ENCODE peak calls at places on chromosomes 3 and 15, in nine cellular contexts. S is activated CD4-positive, alpha-beta T cell treated with anti-CD3 and anti-CD28 coated beads for 48 hours; R is T-cell; I is activated T-cell treated with anti-CD3 and anti-CD28 coated beads, Interleukin-2, amount 50 U/mL, for 4 hours; Z is astrocyte of the spinal cord; A is GM04504; B is substantia nigra; X is gastrocnemius medialis; N is colonic mucosa. E is an unnamed sample.

GRCh38 chr3:13325092-13325491 is 95.0 kb downstream of the NUP210 start:
- DNase-seq in S (no peak), R (no peak), I (no peak), Z (no peak), A (no peak), B (no peak), X (no peak), N (no peak), E (no peak)

GRCh38 chr3:49120096-49120437 is 556 bp downstream of the USP19 start:
- DNase-seq in S (peak), R (peak), I (no peak), Z (no peak), A (no peak), B (no peak), X (no peak), N (no peak), E (no peak)

GRCh38 chr15:78061963-78062427 is 15.5 kb downstream of the TBC1D2B start:
- DNase-seq in S (peak), R (peak), I (no peak), Z (peak), A (no peak), B (no peak), X (no peak), N (no peak), E (no peak)

GRCh38 chr3:127961963-127962362 is 46.9 kb downstream of the KBTBD12 start:
- DNase-seq in S (no peak), R (no peak), I (no peak), Z (peak), A (no peak), B (no peak), X (no peak), N (peak), E (no peak)

GRCh38 chr3:8253201-8253600 is 248.4 kb upstream of the LMCD1 start:
- DNase-seq in S (no peak), R (no peak), I (no peak), Z (no peak), A (no peak), B (no peak), X (no peak), N (no peak), E (no peak)

GRCh38 chr15:64071931-64072765 is 21.5 kb downstream of the CIAO2A start:
- DNase-seq in S (no peak), R (no peak), I (no peak), Z (no peak), A (no peak), B (no peak), X (peak), N (no peak), E (no peak)

GRCh38 chr15:77869021-77869895 is 208.3 kb downstream of the TBC1D2B start:
- DNase-seq in S (no peak), R (no peak), I (no peak), Z (no peak), A (peak), B (no peak), X (no peak), N (no peak), E (no peak)

GRCh38 chr3:172437713-172438112 is 10.5 kb downstream of the GHSR start:
- DNase-seq in S (no peak), R (no peak), I (no peak), Z (no peak), A (no peak), B (no peak), X (no peak), N (no peak), E (no peak)

GRCh38 chr3:158725348-158725966 is 6.8 kb downstream of the RARRES1 start:
- DNase-seq in S (peak), R (no peak), I (no peak), Z (peak), A (peak), B (no peak), X (no peak), N (peak), E (no peak)

GRCh38 chr3:169041677-169042171 is 621.8 kb downstream of the MECOM start:
- DNase-seq in S (no peak), R (no peak), I (no peak), Z (peak), A (no peak), B (no peak), X (no peak), N (no peak), E (no peak)

GRCh38 chr3:156535162-156535627 is 19.7 kb downstream of the SSR3 start:
- DNase-seq in S (peak), R (no peak), I (no peak), Z (peak), A (peak), B (peak), X (peak), N (peak), E (peak)

GRCh38 chr15:39920510-39921273 is 626 bp upstream of the GPR176 start:
- DNase-seq in S (peak), R (peak), I (peak), Z (peak), A (peak), B (peak), X (peak), N (peak), E (peak)

GRCh38 chr3:105394177-105394576 is 27.5 kb downstream of the ALCAM start:
- DNase-seq in S (no peak), R (no peak), I (no peak), Z (peak), A (no peak), B (no peak), X (no peak), N (no peak), E (no peak)

GRCh38 chr3:65406470-65406869 is 632.2 kb downstream of the MAGI1 start:
- DNase-seq in S (no peak), R (no peak), I (no peak), Z (no peak), A (peak), B (no peak), X (no peak), N (no peak), E (no peak)

GRCh38 chr15:69604050-69604378 is 151.4 kb downstream of the RPLP1 start:
- DNase-seq in S (no peak), R (no peak), I (no peak), Z (no peak), A (no peak), B (no peak), X (no peak), N (peak), E (no peak)

GRCh38 chr3:122356402-122356801 is 26.6 kb downstream of the MIX23 start:
- DNase-seq in S (no peak), R (peak), I (no peak), Z (peak), A (no peak), B (no peak), X (no peak), N (peak), E (no peak)

GRCh38 chr15:89101302-89102191 is 13.3 kb downstream of the ABHD2 start:
- DNase-seq in S (no peak), R (no peak), I (no peak), Z (peak), A (peak), B (peak), X (peak), N (peak), E (no peak)

GRCh38 chr15:58839485-58839884 is 68.4 kb downstream of the MINDY2 start:
- DNase-seq in S (no peak), R (no peak), I (no peak), Z (no peak), A (peak), B (no peak), X (no peak), N (no peak), E (no peak)

GRCh38 chr15:64131547-64131946 is 20.0 kb upstream of the SNX22 start:
- DNase-seq in S (no peak), R (no peak), I (no peak), Z (no peak), A (no peak), B (peak), X (no peak), N (no peak), E (no peak)

GRCh38 chr15:70783610-70784021 is 20.3 kb upstream of the UACA start:
- DNase-seq in S (no peak), R (no peak), I (no peak), Z (peak), A (no peak), B (no peak), X (no peak), N (peak), E (no peak)

GRCh38 chr15:51736646-51737537 is 563 bp downstream of the LYSMD2 start:
- DNase-seq in S (peak), R (peak), I (peak), Z (no peak), A (no peak), B (peak), X (no peak), N (peak), E (no peak)

GRCh38 chr3:159804726-159805410 is 183.8 kb upstream of the IL12A start:
- DNase-seq in S (peak), R (no peak), I (no peak), Z (peak), A (peak), B (peak), X (peak), N (peak), E (peak)

GRCh38 chr3:117278424-117279190 is 569.0 kb downstream of the TUSC7 start:
- DNase-seq in S (no peak), R (no peak), I (no peak), Z (no peak), A (no peak), B (no peak), X (no peak), N (peak), E (no peak)